ENCODE peak calls at places on chromosomes 2 and 18, in six cellular contexts. R is fibroblast of lung; S is RWPE2; A is CD8-positive, alpha-beta T cell; V is neural progenitor cell; L is left ventricle myocardium inferior. F is an unnamed sample.
A peak's percentile ranks its signal among the peaks of the same experiment; 100 is the strongest.

GRCh38 chr18:364221-364620 is 96.4 kb upstream of the THOC1 start:
- DNase-seq in A (no peak), L (no peak), S (no peak), R (peak; percentile 41), V (no peak), F (no peak)

GRCh38 chr2:143217512-143218136 is 88.4 kb downstream of the ARHGAP15 start:
- DNase-seq in A (no peak), S (no peak), V (no peak), R (no peak), L (no peak), F (no peak)

GRCh38 chr18:43013489-43013888 is 102.0 kb downstream of the RIT2 start:
- DNase-seq in S (no peak), V (no peak), A (no peak), R (peak; percentile 81), L (no peak), F (no peak)

GRCh38 chr2:231130657-231131056 is 5.8 kb upstream of the HTR2B start:
- DNase-seq in R (no peak), A (no peak), S (no peak), L (no peak), V (no peak), F (no peak)

GRCh38 chr2:107411267-107411666 is 415.4 kb upstream of the RGPD4 start:
- DNase-seq in V (no peak), S (no peak), R (no peak), A (no peak), L (no peak), F (no peak)

GRCh38 chr2:166932032-166932431 is 43.8 kb downstream of the XIRP2 start:
- DNase-seq in L (no peak), V (no peak), R (no peak), A (no peak), S (no peak), F (no peak)

GRCh38 chr2:199740111-199740428 is 110.9 kb downstream of the FTCDNL1 start:
- DNase-seq in R (no peak), S (no peak), V (no peak), L (no peak), A (no peak), F (no peak)

GRCh38 chr2:100522430-100522829 is 40.4 kb upstream of the PDCL3 start:
- DNase-seq in R (no peak), L (no peak), A (no peak), S (no peak), V (no peak), F (no peak)

GRCh38 chr2:75361486-75361885 is 162.2 kb upstream of the TACR1 start:
- DNase-seq in V (no peak), A (no peak), R (no peak), S (no peak), L (no peak), F (no peak)

GRCh38 chr2:152062130-152063091 is 36.4 kb downstream of the CACNB4 start:
- DNase-seq in V (no peak), R (peak; percentile 82), L (no peak), A (no peak), S (no peak), F (no peak)

GRCh38 chr2:169049142-169049541 is 18.0 kb upstream of the ABCB11 start:
- DNase-seq in L (no peak), R (no peak), S (no peak), V (no peak), A (no peak), F (no peak)

GRCh38 chr2:50335433-50335832 is 696.5 kb downstream of the NRXN1 start:
- DNase-seq in L (no peak), R (no peak), A (no peak), V (peak; percentile 10), S (no peak), F (no peak)

GRCh38 chr2:227436436-227436835 is 35.5 kb upstream of the AGFG1 start:
- DNase-seq in L (no peak), R (no peak), V (no peak), A (no peak), S (no peak), F (no peak)

GRCh38 chr2:214193943-214194342 is 216.9 kb upstream of the VWC2L start:
- DNase-seq in R (peak; percentile 82), A (no peak), V (no peak), L (no peak), S (no peak), F (no peak)

GRCh38 chr2:21694079-21694478 is 570.3 kb downstream of the TDRD15 start:
- DNase-seq in V (no peak), S (no peak), A (no peak), L (no peak), R (no peak), F (no peak)

GRCh38 chr2:147511491-147511948 is 333.3 kb upstream of the ACVR2A start:
- DNase-seq in S (no peak), R (peak; percentile 26), L (peak; percentile 54), A (no peak), V (no peak), F (no peak)

GRCh38 chr2:52269696-52270485 is 1238.0 kb upstream of the NRXN1 start:
- DNase-seq in A (no peak), R (peak; percentile 90), S (no peak), V (no peak), L (no peak), F (no peak)

GRCh38 chr2:28486526-28486925 is 9.3 kb upstream of the PLB1 start:
- DNase-seq in L (no peak), R (no peak), S (no peak), V (no peak), A (no peak), F (no peak)

GRCh38 chr2:240201861-240202260 is 61.4 kb upstream of the OTOS start:
- DNase-seq in R (no peak), L (no peak), S (no peak), V (no peak), A (no peak), F (no peak)

GRCh38 chr2:164935467-164935807 is 19.9 kb downstream of the SLC38A11 start:
- DNase-seq in A (no peak), V (no peak), L (no peak), S (no peak), R (no peak), F (no peak)

GRCh38 chr2:150677561-150677960 is 190.1 kb upstream of the RND3 start:
- DNase-seq in V (no peak), A (no peak), L (no peak), R (no peak), S (no peak), F (no peak)

GRCh38 chr2:21836766-21837543 is 713.2 kb downstream of the TDRD15 start:
- DNase-seq in S (no peak), R (peak; percentile 17), A (no peak), V (no peak), L (no peak), F (no peak)

DNA sequence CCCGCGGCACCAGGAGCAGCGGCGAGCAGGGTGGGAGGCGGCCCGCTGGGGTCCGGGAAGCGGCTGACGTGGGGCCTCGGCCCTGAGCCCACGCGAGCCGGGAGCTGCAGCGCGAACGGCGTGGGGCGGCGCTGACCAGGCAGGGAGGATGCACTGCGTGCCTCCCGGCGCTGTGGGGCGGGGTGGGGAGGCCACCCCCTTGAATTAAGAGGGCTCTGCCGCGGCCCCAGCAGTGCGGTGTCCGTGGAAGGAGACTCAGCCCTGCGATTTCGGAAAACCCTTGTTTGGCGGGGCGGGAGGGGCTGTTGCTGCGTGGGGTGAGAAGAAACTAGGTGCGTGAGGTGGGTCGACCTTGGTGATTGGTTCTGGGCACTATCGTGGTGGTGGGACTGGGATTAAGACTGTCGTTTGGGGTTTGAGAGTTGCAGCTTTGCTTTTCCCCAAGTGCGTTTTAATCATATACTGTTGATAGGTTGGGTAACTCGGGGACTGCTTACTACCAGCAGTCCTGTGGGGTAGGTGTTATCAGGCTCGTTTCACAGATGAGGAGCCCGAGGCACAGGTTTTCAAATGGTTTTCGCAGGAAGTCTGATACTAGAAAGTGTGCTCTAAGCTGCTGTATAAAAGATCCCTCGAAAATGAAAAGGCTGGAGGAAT is 703 bp downstream of the ACSL3 start:
- DNase-seq in R (peak; percentile 37), A (no peak), S (peak; percentile 60), L (peak; percentile 51), V (no peak), F (peak; percentile 76)
- TF ChIP-seq CTCF in R (no peak), A (no peak), S (no peak), L (no peak), V (no peak), F (no peak)

GRCh38 chr2:203455209-203455608 is 79.9 kb downstream of the RAPH1 start:
- DNase-seq in A (no peak), V (no peak), S (no peak), L (no peak), R (no peak), F (no peak)
- H3K27ac ChIP-seq in A (no peak overlapping the region), V (no peak overlapping the region), S (no peak overlapping the region), L (peak overlapping the region; percentile 32), R (no peak overlapping the region), F (no peak overlapping the region)

GRCh38 chr2:16250886-16251285 is 310.5 kb downstream of the MYCN start:
- DNase-seq in A (no peak), R (no peak), L (no peak), V (no peak), S (no peak), F (no peak)

GRCh38 chr2:16249269-16250055 is 309.1 kb downstream of the MYCN start:
- DNase-seq in V (no peak), L (no peak), R (no peak), A (no peak), S (no peak), F (no peak)

GRCh38 chr2:16250056-16250425 is 309.7 kb downstream of the MYCN start:
- DNase-seq in V (no peak), A (no peak), L (no peak), R (no peak), S (no peak), F (no peak)

GRCh38 chr2:16251511-16252205 is 311.3 kb downstream of the MYCN start:
- DNase-seq in V (no peak), L (no peak), S (no peak), R (no peak), A (no peak), F (no peak)

DNA sequence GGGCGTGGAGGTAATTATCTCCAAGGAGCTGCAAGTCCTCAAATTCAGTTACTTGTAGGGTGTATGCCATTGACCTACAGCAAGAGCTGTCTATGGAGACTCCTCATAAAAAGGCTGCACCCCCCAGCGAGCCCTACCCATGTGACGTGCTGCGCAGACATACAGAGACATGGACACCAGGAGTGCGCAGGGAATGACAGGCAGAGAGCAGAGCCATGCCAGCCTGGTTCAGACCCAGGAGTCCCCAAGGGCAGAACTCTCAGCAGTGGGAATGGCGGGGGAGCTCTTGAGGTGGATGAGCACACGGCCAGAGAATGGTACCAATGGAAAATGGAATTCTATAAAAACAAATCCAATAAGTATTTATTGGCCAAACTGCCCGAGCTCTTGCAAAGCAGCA is 310.1 kb downstream of the MYCN start:
- DNase-seq in A (no peak), S (no peak), R (no peak), V (no peak), L (no peak), F (no peak)
- H3K9me3 ChIP-seq in A (no peaks in the 10 kb centered on the region), S (no peaks in the 10 kb centered on the region), R (no peaks in the 10 kb centered on the region), V (no peaks in the 10 kb centered on the region), L (no peaks in the 10 kb centered on the region), F (no peaks in the 10 kb centered on the region)

GRCh38 chr2:171225302-171225980 is 64.7 kb upstream of the TLK1 start:
- DNase-seq in R (peak; percentile 95), V (no peak), S (no peak), A (no peak), L (no peak), F (no peak)
- TF ChIP-seq CTCF in R (peak; percentile 17), V (no peak), S (peak; percentile 32), A (no peak), L (no peak), F (no peak)

GRCh38 chr18:7070466-7070865 is 47.1 kb downstream of the LAMA1 start:
- DNase-seq in S (no peak), R (no peak), V (no peak), L (no peak), A (no peak), F (no peak)
- H3K27ac ChIP-seq in S (no peak overlapping the region), R (no peak overlapping the region), V (no peak overlapping the region), L (no peak overlapping the region), A (no peak overlapping the region), F (no peak overlapping the region)

F was measured in pancreas.